ENCODE peak calls at places on chromosomes 13 and 19, in nine cellular contexts. One of them, this sample, is unnamed.

GRCh38 chr13:32407854-32408253 is 20.1 kb downstream of the N4BP2L1 start:
- DNase-seq in activated CD4-positive, alpha-beta T cell treated with anti-CD3 and anti-CD28 coated beads, Interleukin-2, amount 10 ng/mL, durations not matched to agents 7 days and 5 days: no peak
- DNase-seq in astrocyte of the hippocampus: no peak
- DNase-seq in hippocampal formation: no peak
- DNase-seq in prostate gland: no peak
- DNase-seq in RWPE1: no peak
- DNase-seq in body of pancreas: no peak
- DNase-seq in stimulated activated CD4-positive, alpha-beta T cell treated with anti-CD3 and anti-CD28 coated beads, TNF-alpha, amount 100 ng/mL, for 1 hour: no peak
- DNase-seq in mucosa of descending colon: no peak
- DNase-seq in this sample: no peak

GRCh38 chr19:13396256-13397080 is 109.8 kb downstream of the CACNA1A start:
- DNase-seq in activated CD4-positive, alpha-beta T cell treated with anti-CD3 and anti-CD28 coated beads, Interleukin-2, amount 10 ng/mL, durations not matched to agents 7 days and 5 days: no peak
- DNase-seq in astrocyte of the hippocampus: peak; percentile 50
- DNase-seq in hippocampal formation: no peak
- DNase-seq in prostate gland: no peak
- DNase-seq in RWPE1: peak; percentile 47
- DNase-seq in body of pancreas: peak; percentile 32
- DNase-seq in stimulated activated CD4-positive, alpha-beta T cell treated with anti-CD3 and anti-CD28 coated beads, TNF-alpha, amount 100 ng/mL, for 1 hour: no peak
- DNase-seq in mucosa of descending colon: peak; percentile 9
- DNase-seq in this sample: peak; percentile 22

GRCh38 chr13:110625771-110626321 is 10.5 kb downstream of the NAXD start:
- DNase-seq in activated CD4-positive, alpha-beta T cell treated with anti-CD3 and anti-CD28 coated beads, Interleukin-2, amount 10 ng/mL, durations not matched to agents 7 days and 5 days: no peak
- DNase-seq in astrocyte of the hippocampus: no peak
- DNase-seq in hippocampal formation: no peak
- DNase-seq in prostate gland: peak; percentile 54
- DNase-seq in RWPE1: no peak
- DNase-seq in body of pancreas: no peak
- DNase-seq in stimulated activated CD4-positive, alpha-beta T cell treated with anti-CD3 and anti-CD28 coated beads, TNF-alpha, amount 100 ng/mL, for 1 hour: no peak
- DNase-seq in mucosa of descending colon: peak; percentile 82
- DNase-seq in this sample: peak; percentile 76

GRCh38 chr13:99178636-99179035 is 22.0 kb upstream of the UBAC2 start:
- DNase-seq in activated CD4-positive, alpha-beta T cell treated with anti-CD3 and anti-CD28 coated beads, Interleukin-2, amount 10 ng/mL, durations not matched to agents 7 days and 5 days: peak; percentile 30
- DNase-seq in astrocyte of the hippocampus: no peak
- DNase-seq in hippocampal formation: no peak
- DNase-seq in prostate gland: no peak
- DNase-seq in RWPE1: no peak
- DNase-seq in body of pancreas: no peak
- DNase-seq in stimulated activated CD4-positive, alpha-beta T cell treated with anti-CD3 and anti-CD28 coated beads, TNF-alpha, amount 100 ng/mL, for 1 hour: no peak
- DNase-seq in mucosa of descending colon: no peak
- DNase-seq in this sample: peak; percentile 17

GRCh38 chr13:94169783-94170513 is 309.5 kb downstream of the DCT start:
- DNase-seq in activated CD4-positive, alpha-beta T cell treated with anti-CD3 and anti-CD28 coated beads, Interleukin-2, amount 10 ng/mL, durations not matched to agents 7 days and 5 days: no peak
- DNase-seq in astrocyte of the hippocampus: peak; percentile 81
- DNase-seq in hippocampal formation: peak; percentile 56
- DNase-seq in prostate gland: peak; percentile 40
- DNase-seq in RWPE1: no peak
- DNase-seq in body of pancreas: no peak
- DNase-seq in stimulated activated CD4-positive, alpha-beta T cell treated with anti-CD3 and anti-CD28 coated beads, TNF-alpha, amount 100 ng/mL, for 1 hour: no peak
- DNase-seq in mucosa of descending colon: no peak
- DNase-seq in this sample: no peak

GRCh38 chr19:39506944-39507714 is 7.8 kb upstream of the SELENOV start:
- DNase-seq in activated CD4-positive, alpha-beta T cell treated with anti-CD3 and anti-CD28 coated beads, Interleukin-2, amount 10 ng/mL, durations not matched to agents 7 days and 5 days: peak; percentile 43
- DNase-seq in astrocyte of the hippocampus: peak; percentile 90
- DNase-seq in hippocampal formation: no peak
- DNase-seq in prostate gland: no peak
- DNase-seq in RWPE1: peak; percentile 71
- DNase-seq in body of pancreas: no peak
- DNase-seq in stimulated activated CD4-positive, alpha-beta T cell treated with anti-CD3 and anti-CD28 coated beads, TNF-alpha, amount 100 ng/mL, for 1 hour: peak; percentile 44
- DNase-seq in mucosa of descending colon: peak; percentile 18
- DNase-seq in this sample: peak; percentile 26

GRCh38 chr19:7934766-7935165 is 8.7 kb downstream of the TIMM44 start:
- DNase-seq in activated CD4-positive, alpha-beta T cell treated with anti-CD3 and anti-CD28 coated beads, Interleukin-2, amount 10 ng/mL, durations not matched to agents 7 days and 5 days: no peak
- DNase-seq in astrocyte of the hippocampus: no peak
- DNase-seq in hippocampal formation: no peak
- DNase-seq in prostate gland: no peak
- DNase-seq in RWPE1: no peak
- DNase-seq in body of pancreas: no peak
- DNase-seq in stimulated activated CD4-positive, alpha-beta T cell treated with anti-CD3 and anti-CD28 coated beads, TNF-alpha, amount 100 ng/mL, for 1 hour: no peak
- DNase-seq in mucosa of descending colon: no peak
- DNase-seq in this sample: no peak

GRCh38 chr19:55086730-55087541 is 11.3 kb downstream of the EPS8L1 start:
- DNase-seq in activated CD4-positive, alpha-beta T cell treated with anti-CD3 and anti-CD28 coated beads, Interleukin-2, amount 10 ng/mL, durations not matched to agents 7 days and 5 days: peak; percentile 40
- DNase-seq in astrocyte of the hippocampus: peak; percentile 98
- DNase-seq in hippocampal formation: peak; percentile 35
- DNase-seq in prostate gland: peak; percentile 92
- DNase-seq in RWPE1: peak; percentile 74
- DNase-seq in body of pancreas: peak; percentile 77
- DNase-seq in stimulated activated CD4-positive, alpha-beta T cell treated with anti-CD3 and anti-CD28 coated beads, TNF-alpha, amount 100 ng/mL, for 1 hour: no peak
- DNase-seq in mucosa of descending colon: peak; percentile 97
- DNase-seq in this sample: peak; percentile 99